ENCODE peak calls at places on chromosomes 16 and 17, in seven cellular contexts. V is sigmoid colon, U is SK-N-SH, E is ovary, L is stomach, B is transverse colon, N is suprapubic skin. W is an unnamed sample. For H3K36me3, the result is how much of the 10 kb centered on the place peaks cover.

GRCh38 chr17:31068291-31068690 is 26.5 kb upstream of the NF1 start:
- DNase-seq in V (no peak), U (peak), E (no peak), L (peak), B (peak), N (no peak), W (no peak)

GRCh38 chr16:81706327-81707295 is 72.5 kb upstream of the PLCG2 start:
- DNase-seq in V (no peak), U (no peak), E (no peak), L (no peak), B (no peak), N (no peak), W (no peak)

GRCh38 chr16:11229906-11230305 is 26.1 kb downstream of the SOCS1 start:
- DNase-seq in V (no peak), U (no peak), E (no peak), L (peak), B (peak), N (no peak), W (no peak)

GRCh38 chr16:89107209-89107582 is 13.5 kb downstream of the ACSF3 start:
- DNase-seq in V (no peak), U (no peak), E (no peak), L (no peak), B (no peak), N (peak), W (no peak)

GRCh38 chr16:21568502-21569189 is 30.7 kb upstream of the METTL9 start:
- DNase-seq in V (peak), U (no peak), E (no peak), L (peak), B (peak), N (peak), W (no peak)

GRCh38 chr17:48497103-48497502 is 33.7 kb downstream of the HOXB1 start:
- DNase-seq in V (no peak), U (no peak), E (no peak), L (no peak), B (no peak), N (no peak), W (no peak)

GRCh38 chr16:23786964-23787571 is 32.2 kb downstream of the CHP2 start:
- DNase-seq in V (no peak), U (no peak), E (no peak), L (no peak), B (no peak), N (no peak), W (no peak)

GRCh38 chr16:66315210-66315825 is 51.2 kb upstream of the CDH5 start:
- DNase-seq in V (peak), U (peak), E (peak), L (peak), B (peak), N (no peak), W (peak)

GRCh38 chr17:79930077-79930785 is 91.0 kb upstream of the CBX4 start:
- DNase-seq in V (no peak), U (peak), E (no peak), L (no peak), B (no peak), N (no peak), W (no peak)

GRCh38 chr16:57503366-57503765 is 17.1 kb upstream of the DOK4 start:
- DNase-seq in V (peak), U (no peak), E (no peak), L (no peak), B (no peak), N (no peak), W (no peak)

GRCh38 chr16:57970971-57971370 is at the start of gene CNGB1:
- DNase-seq in V (no peak), U (no peak), E (no peak), L (no peak), B (no peak), N (no peak), W (no peak)

GRCh38 chr16:51419768-51420167 is 268.7 kb upstream of the SALL1 start:
- DNase-seq in V (no peak), U (no peak), E (no peak), L (no peak), B (no peak), N (no peak), W (no peak)

GRCh38 chr17:83006515-83007455 is 72.6 kb upstream of the METRNL start:
- DNase-seq in V (no peak), U (peak), E (no peak), L (no peak), B (no peak), N (no peak), W (no peak)

GRCh38 chr17:27038676-27039075 is 255.2 kb upstream of the WSB1 start:
- DNase-seq in V (no peak), U (peak), E (no peak), L (no peak), B (no peak), N (no peak), W (no peak)

GRCh38 chr17:2064980-2065785 is 10.3 kb downstream of the HIC1 start:
- DNase-seq in V (no peak), U (peak), E (peak), L (no peak), B (peak), N (peak), W (no peak)

GRCh38 chr17:10673318-10673717 is 16.2 kb upstream of the MYH3 start:
- DNase-seq in V (no peak), U (no peak), E (no peak), L (no peak), B (no peak), N (no peak), W (no peak)

GRCh38 chr17:27569257-27569722 is 61.7 kb upstream of the LGALS9 start:
- DNase-seq in V (no peak), U (peak), E (no peak), L (no peak), B (no peak), N (no peak), W (no peak)

GRCh38 chr16:49856741-49857330 is 924 bp upstream of the ZNF423 start:
- DNase-seq in V (peak), U (peak), E (peak), L (peak), B (peak), N (no peak), W (peak)

GRCh38 chr17:45090711-45091110 is 29.6 kb downstream of the NMT1 start:
- DNase-seq in V (no peak), U (no peak), E (no peak), L (no peak), B (no peak), N (no peak), W (no peak)
- TF ChIP-seq EP300 in V (no peak), U (no peak), E (no peak), L (no peak), B (no peak), N (no peak), W (no peak)

GRCh38 chr16:55376567-55377167 is 52.7 kb downstream of the IRX6 start:
- DNase-seq in V (no peak), U (no peak), E (no peak), L (no peak), B (no peak), N (no peak), W (no peak)

GRCh38 chr16:55376045-55376444 is 52.0 kb downstream of the IRX6 start:
- DNase-seq in V (no peak), U (no peak), E (no peak), L (no peak), B (no peak), N (no peak), W (no peak)

GRCh38 chr16:55380485-55380884 is 56.5 kb downstream of the IRX6 start:
- DNase-seq in V (no peak), U (no peak), E (no peak), L (no peak), B (no peak), N (no peak), W (no peak)

GRCh38 chr16:55377840-55378239 is 53.8 kb downstream of the IRX6 start:
- DNase-seq in V (no peak), U (no peak), E (no peak), L (no peak), B (no peak), N (no peak), W (no peak)

GRCh38 chr16:55379876-55380390 is 55.9 kb downstream of the IRX6 start:
- DNase-seq in V (no peak), U (no peak), E (no peak), L (no peak), B (no peak), N (no peak), W (no peak)
- TF ChIP-seq CTCF in V (no peak), U (no peak), E (no peak), L (no peak), B (no peak), N (no peak), W (no peak)

GRCh38 chr16:4820652-4821051 is 18.2 kb upstream of the ROGDI start:
- DNase-seq in V (no peak), U (no peak), E (no peak), L (no peak), B (no peak), N (no peak), W (no peak)
- H3K36me3 ChIP-seq in V (half or more), U (half or more), E (under half), L (half or more), B (half or more), N (half or more), W (half or more)

DNA sequence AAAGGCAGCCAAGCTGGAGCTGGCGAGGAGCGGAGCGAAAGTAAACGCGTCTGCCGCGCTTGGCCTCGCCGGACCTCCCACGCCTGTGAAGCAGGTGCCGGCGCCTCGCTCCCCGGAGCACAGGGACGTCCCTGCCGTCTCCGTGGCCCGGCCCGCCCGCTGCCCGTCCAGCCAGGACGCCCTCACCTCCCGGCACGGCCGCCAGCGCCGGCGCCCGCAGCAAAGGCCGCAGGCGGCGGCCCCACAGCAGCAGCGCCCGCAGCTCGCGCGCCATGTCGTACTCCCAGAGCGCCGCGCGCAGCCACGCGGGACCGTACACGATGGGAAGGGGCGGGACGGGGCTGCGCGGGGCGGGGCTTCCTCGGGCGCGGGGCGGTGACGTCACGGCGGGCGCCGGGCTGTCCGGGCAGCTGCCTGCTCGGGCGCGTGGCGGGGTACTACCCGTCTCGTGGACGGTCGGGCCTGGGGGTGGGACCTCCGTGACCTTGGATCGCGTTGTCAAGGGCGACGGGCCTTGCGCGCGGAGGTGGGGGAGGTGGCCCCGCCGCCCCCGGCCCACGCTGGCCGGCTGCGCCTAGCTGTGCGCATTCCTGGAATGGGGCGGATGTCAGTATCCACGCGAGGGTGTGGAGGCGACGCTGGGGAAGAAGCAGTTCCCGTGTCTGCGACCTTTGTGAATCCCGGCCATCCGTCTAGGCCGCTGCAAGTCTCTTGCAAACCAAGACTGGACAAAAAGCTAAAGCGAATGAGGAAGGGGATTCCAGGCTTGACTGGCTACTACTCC is at the start of gene TRAP1:
- DNase-seq in V (peak), U (peak), E (peak), L (peak), B (peak), N (peak), W (peak)
- TF ChIP-seq EP300 in V (no peak), U (no peak), E (no peak), L (no peak), B (no peak), N (no peak), W (no peak)

DNA sequence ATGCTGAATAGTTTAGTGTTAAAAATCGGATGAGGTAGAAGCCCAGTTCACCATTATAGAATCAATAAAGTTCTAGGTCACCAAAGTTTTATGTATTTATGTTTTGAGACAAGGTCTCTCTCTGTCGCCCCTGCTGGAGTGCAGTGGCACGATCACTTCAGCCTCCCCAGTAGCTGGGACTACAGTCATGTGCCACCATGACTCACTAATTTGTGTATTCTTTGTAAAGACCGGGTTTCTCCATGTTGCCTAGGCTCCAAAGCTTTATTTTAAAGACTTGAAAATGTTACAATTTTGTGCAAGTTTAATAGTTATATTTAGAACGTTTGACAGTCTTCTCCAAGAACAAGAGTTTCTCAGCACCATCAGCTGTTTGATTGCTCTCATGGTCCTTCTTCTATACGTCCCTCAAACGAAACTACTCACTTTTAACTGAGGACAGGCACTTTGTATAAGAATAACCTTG is 32.1 kb downstream of the NDE1 start:
- DNase-seq in V (no peak), U (no peak), E (no peak), L (peak), B (peak), N (no peak), W (peak)
- TF ChIP-seq CTCF in V (no peak), U (peak), E (no peak), L (no peak), B (peak), N (peak), W (peak)

GRCh38 chr17:74089869-74090464 is 113.5 kb upstream of the RPL38 start:
- DNase-seq in V (no peak), U (peak), E (no peak), L (peak), B (peak), N (no peak), W (no peak)
- H3K36me3 ChIP-seq in V (under half), U (under half), E (under half), L (under half), B (under half), N (under half), W (under half)

GRCh38 chr16:17231972-17232371 is 238.8 kb downstream of the XYLT1 start:
- DNase-seq in V (no peak), U (no peak), E (no peak), L (no peak), B (no peak), N (no peak), W (no peak)

GRCh38 chr16:17230932-17231581 is 239.7 kb downstream of the XYLT1 start:
- DNase-seq in V (no peak), U (no peak), E (no peak), L (no peak), B (no peak), N (no peak), W (no peak)

GRCh38 chr16:17232487-17232886 is 238.3 kb downstream of the XYLT1 start:
- DNase-seq in V (no peak), U (no peak), E (no peak), L (no peak), B (no peak), N (no peak), W (no peak)

GRCh38 chr16:17235147-17235817 is 235.5 kb downstream of the XYLT1 start:
- DNase-seq in V (no peak), U (no peak), E (no peak), L (no peak), B (no peak), N (no peak), W (no peak)

DNA sequence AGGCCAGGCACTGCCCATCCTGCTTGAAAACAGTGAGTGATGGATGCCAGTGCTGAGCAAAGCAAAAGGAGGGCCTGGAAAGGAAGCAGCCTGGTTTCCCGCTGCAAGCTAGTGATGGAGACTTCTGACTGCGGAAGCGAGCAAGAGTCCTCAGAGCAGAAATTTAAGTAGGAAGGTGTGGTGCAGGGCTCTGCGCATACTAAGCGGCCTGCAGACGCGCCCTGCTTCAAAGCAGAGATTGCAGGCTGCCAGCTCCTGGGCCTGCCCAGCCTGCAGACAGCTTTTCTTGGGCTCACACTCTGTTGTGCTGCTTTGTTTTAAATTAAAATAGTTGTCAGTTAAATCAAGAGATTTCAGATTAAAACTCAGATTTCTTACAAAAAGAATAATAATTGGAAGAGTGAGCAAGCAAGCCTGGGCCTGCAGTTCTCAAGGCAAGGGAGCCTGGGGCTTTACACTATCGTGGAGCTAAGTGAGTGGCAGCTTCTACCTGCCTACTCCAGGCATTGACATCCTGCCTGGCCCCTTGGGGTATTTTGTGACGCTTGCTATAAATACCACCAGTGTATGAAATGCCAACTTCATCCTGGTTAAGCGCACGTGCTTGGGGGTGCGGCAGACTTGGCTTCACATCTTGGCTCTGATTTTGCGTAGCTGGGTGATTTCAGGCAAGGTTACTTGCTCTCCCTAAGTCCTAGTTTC is 237.3 kb downstream of the XYLT1 start:
- DNase-seq in V (no peak), U (no peak), E (no peak), L (no peak), B (no peak), N (no peak), W (no peak)
- TF ChIP-seq EP300 in V (no peak), U (no peak), E (no peak), L (no peak), B (no peak), N (no peak), W (no peak)

GRCh38 chr17:3909257-3909656 is 7.0 kb downstream of the P2RX1 start:
- DNase-seq in V (no peak), U (no peak), E (no peak), L (no peak), B (no peak), N (no peak), W (no peak)

GRCh38 chr17:3906881-3907280 is 9.4 kb downstream of the P2RX1 start:
- DNase-seq in V (no peak), U (no peak), E (no peak), L (no peak), B (no peak), N (no peak), W (no peak)

GRCh38 chr17:3910420-3911270 is 5.6 kb downstream of the P2RX1 start:
- DNase-seq in V (no peak), U (no peak), E (no peak), L (no peak), B (no peak), N (no peak), W (no peak)

GRCh38 chr17:3905017-3905486 is 11.2 kb downstream of the P2RX1 start:
- DNase-seq in V (no peak), U (no peak), E (no peak), L (peak), B (peak), N (no peak), W (no peak)

GRCh38 chr17:3907483-3908216 is 8.6 kb downstream of the P2RX1 start:
- DNase-seq in V (no peak), U (no peak), E (no peak), L (no peak), B (no peak), N (no peak), W (no peak)
- TF ChIP-seq CTCF in V (peak), U (peak), E (no peak), L (no peak), B (peak), N (no peak), W (no peak)

GRCh38 chr17:67947325-67947813 is 48.9 kb downstream of the C17orf58 start:
- DNase-seq in V (no peak), U (no peak), E (no peak), L (no peak), B (no peak), N (no peak), W (no peak)
- H3K36me3 ChIP-seq in V (half or more), U (half or more), E (under half), L (half or more), B (half or more), N (half or more), W (half or more)

GRCh38 chr17:77840576-77841160 is 117.8 kb upstream of the TNRC6C start:
- DNase-seq in V (peak), U (no peak), E (no peak), L (no peak), B (peak), N (peak), W (no peak)
- TF ChIP-seq EP300 in V (no peak), U (no peak), E (no peak), L (no peak), B (no peak), N (no peak), W (no peak)